ENCODE peak calls at places on chromosomes 16 and 17, in five cellular contexts. H is A549, S is BJ, D is RWPE1, T is astrocyte of the cerebellum. E is an unnamed sample.

GRCh38 chr17:79933863-79934652 is 94.8 kb upstream of the CBX4 start:
- DNase-seq in H (peak), S (no peak), D (no peak), T (no peak), E (no peak)

GRCh38 chr17:65000798-65001197 is 55.7 kb downstream of the GNA13 start:
- DNase-seq in H (no peak), S (no peak), D (no peak), T (no peak), E (no peak)

GRCh38 chr16:23567602-23568001 is 10.1 kb downstream of the UBFD1 start:
- DNase-seq in H (no peak), S (no peak), D (no peak), T (no peak), E (no peak)

GRCh38 chr17:82003411-82004381 is 19.0 kb downstream of the CENPX start:
- DNase-seq in H (peak), S (peak), D (peak), T (peak), E (peak)

GRCh38 chr17:42904110-42904469 is 3.5 kb downstream of the G6PC1 start:
- DNase-seq in H (no peak), S (no peak), D (no peak), T (no peak), E (no peak)

GRCh38 chr17:1025733-1026598 is 29.0 kb downstream of the TIMM22 start:
- DNase-seq in H (no peak), S (no peak), D (no peak), T (no peak), E (no peak)

GRCh38 chr16:83137894-83138293 is 511.1 kb downstream of the CDH13 start:
- DNase-seq in H (no peak), S (no peak), D (no peak), T (no peak), E (peak)

GRCh38 chr17:45345554-45346254 is 28.9 kb upstream of the MAP3K14 start:
- DNase-seq in H (no peak), S (peak), D (no peak), T (peak), E (peak)

GRCh38 chr16:78324649-78325274 is 225.3 kb downstream of the WWOX start:
- DNase-seq in H (no peak), S (no peak), D (no peak), T (no peak), E (no peak)

GRCh38 chr17:41738077-41738800 is 3.8 kb upstream of the HAP1 start:
- DNase-seq in H (peak), S (peak), D (peak), T (peak), E (peak)

GRCh38 chr17:48871551-48872351 is 20.8 kb upstream of the ATP5MC1 start:
- DNase-seq in H (peak), S (no peak), D (no peak), T (no peak), E (no peak)

GRCh38 chr16:11610121-11610505 is 23.4 kb upstream of the LITAF start:
- DNase-seq in H (no peak), S (no peak), D (no peak), T (no peak), E (no peak)

GRCh38 chr16:73185737-73186136 is 137.8 kb upstream of the ZFHX3 start:
- DNase-seq in H (no peak), S (no peak), D (no peak), T (no peak), E (no peak)

GRCh38 chr16:73186752-73187151 is 138.8 kb upstream of the ZFHX3 start:
- DNase-seq in H (no peak), S (no peak), D (no peak), T (no peak), E (no peak)

GRCh38 chr16:73179671-73180370 is 131.9 kb upstream of the ZFHX3 start:
- DNase-seq in H (no peak), S (no peak), D (no peak), T (no peak), E (no peak)

GRCh38 chr16:73187163-73187562 is 139.2 kb upstream of the ZFHX3 start:
- DNase-seq in H (no peak), S (no peak), D (no peak), T (no peak), E (no peak)

DNA sequence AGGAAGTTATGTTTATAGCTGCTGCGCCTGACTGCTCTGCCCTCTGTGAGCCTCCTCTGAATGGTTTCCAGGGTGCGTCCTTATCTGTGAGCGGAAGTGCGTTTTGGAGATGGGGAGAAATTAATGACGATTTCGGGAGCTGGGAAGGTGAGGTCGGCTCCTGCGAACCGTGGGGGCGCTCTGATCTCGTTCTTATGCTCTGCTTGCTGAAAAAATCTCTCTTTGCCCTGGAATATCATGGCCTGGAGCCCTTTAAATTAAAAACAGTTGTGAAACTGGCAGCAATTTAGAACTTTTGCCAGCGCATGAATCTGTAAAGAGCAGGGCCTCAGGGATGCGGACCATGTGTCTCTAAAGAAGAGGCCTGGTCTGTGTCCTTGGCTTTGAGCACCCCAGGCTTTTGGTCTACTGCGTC is 135.8 kb upstream of the ZFHX3 start:
- DNase-seq in H (no peak), S (no peak), D (no peak), T (no peak), E (peak)
- TF ChIP-seq CTCF in H (no peak), S (peak), D (no peak), T (no peak), E (peak)

GRCh38 chr17:63774141-63774981 is at the start of gene DDX42:
- DNase-seq in H (peak), S (no peak), D (peak), T (peak), E (no peak)
- TF ChIP-seq CTCF in H (no peak), S (peak), D (no peak), T (no peak), E (peak)

DNA sequence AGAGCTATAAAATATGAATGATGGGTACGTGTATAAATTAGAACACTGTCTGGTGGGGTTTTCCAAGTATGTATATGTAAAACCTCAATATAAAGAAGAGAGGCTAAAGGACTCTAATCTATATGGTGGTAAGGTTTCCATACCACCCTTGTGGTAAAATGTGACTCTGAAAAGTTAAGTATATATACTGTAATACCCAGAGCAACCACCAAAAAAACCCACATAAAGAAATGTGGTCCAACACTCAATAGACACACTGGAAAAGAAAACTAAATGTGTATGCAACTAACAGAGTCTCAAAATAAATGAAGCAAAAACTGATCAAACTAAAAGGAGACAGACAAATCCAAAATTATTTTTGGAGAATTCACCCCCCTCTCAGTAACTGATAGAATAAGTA is 72.2 kb downstream of the XPO6 start:
- DNase-seq in H (peak), S (no peak), D (no peak), T (no peak), E (no peak)
- TF ChIP-seq CTCF in H (no peak), S (no peak), D (no peak), T (no peak), E (no peak)

GRCh38 chr16:35910409-35910808 is 2451.0 kb downstream of the TP53TG3F start:
- DNase-seq in H (no peak), S (no peak), D (no peak), T (no peak), E (no peak)

GRCh38 chr16:35909351-35909954 is 2450.0 kb downstream of the TP53TG3F start:
- DNase-seq in H (no peak), S (no peak), D (no peak), T (no peak), E (no peak)

GRCh38 chr16:35908152-35908551 is 2448.7 kb downstream of the TP53TG3F start:
- DNase-seq in H (no peak), S (no peak), D (no peak), T (no peak), E (no peak)

GRCh38 chr16:35906440-35906839 is 2447.0 kb downstream of the TP53TG3F start:
- DNase-seq in H (no peak), S (no peak), D (no peak), T (no peak), E (no peak)

DNA sequence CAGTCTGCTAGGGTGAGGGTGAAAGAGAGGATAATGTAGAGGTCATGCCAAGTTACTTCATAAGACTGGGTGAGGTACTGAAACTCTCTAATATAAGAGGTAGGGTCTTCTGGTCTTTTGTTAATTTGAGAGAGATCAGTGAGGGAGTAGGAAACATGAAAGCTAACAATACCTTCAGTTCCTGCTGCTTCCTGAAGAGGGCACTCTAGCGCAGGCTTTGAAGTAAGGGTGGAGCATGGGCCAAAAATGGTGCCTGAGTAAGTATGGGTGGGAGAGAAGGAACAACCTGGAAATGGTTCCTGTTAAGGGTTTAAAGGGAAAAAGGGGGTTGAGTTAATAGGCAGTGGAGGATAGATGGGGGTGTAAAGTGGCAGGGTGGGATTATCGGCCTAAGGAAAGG is 2449.5 kb downstream of the TP53TG3F start:
- DNase-seq in H (no peak), S (no peak), D (no peak), T (no peak), E (no peak)
- TF ChIP-seq CTCF in H (no peak), S (no peak), D (no peak), T (no peak), E (no peak)

GRCh38 chr17:50767030-50767429 is 288 bp downstream of the ANKRD40CL start:
- DNase-seq in H (no peak), S (no peak), D (no peak), T (no peak), E (no peak)

GRCh38 chr17:50767446-50767845 is at the start of gene ANKRD40CL:
- DNase-seq in H (no peak), S (no peak), D (no peak), T (no peak), E (no peak)

GRCh38 chr17:50772251-50772650 is 4.9 kb upstream of the ANKRD40CL start:
- DNase-seq in H (no peak), S (no peak), D (no peak), T (no peak), E (no peak)

GRCh38 chr17:50768348-50768761 is 1.0 kb upstream of the ANKRD40CL start:
- DNase-seq in H (peak), S (no peak), D (peak), T (no peak), E (no peak)

GRCh38 chr17:50769884-50770283 is 2.6 kb upstream of the ANKRD40CL start:
- DNase-seq in H (no peak), S (no peak), D (no peak), T (no peak), E (no peak)
- TF ChIP-seq CTCF in H (no peak), S (no peak), D (no peak), T (no peak), E (no peak)

DNA sequence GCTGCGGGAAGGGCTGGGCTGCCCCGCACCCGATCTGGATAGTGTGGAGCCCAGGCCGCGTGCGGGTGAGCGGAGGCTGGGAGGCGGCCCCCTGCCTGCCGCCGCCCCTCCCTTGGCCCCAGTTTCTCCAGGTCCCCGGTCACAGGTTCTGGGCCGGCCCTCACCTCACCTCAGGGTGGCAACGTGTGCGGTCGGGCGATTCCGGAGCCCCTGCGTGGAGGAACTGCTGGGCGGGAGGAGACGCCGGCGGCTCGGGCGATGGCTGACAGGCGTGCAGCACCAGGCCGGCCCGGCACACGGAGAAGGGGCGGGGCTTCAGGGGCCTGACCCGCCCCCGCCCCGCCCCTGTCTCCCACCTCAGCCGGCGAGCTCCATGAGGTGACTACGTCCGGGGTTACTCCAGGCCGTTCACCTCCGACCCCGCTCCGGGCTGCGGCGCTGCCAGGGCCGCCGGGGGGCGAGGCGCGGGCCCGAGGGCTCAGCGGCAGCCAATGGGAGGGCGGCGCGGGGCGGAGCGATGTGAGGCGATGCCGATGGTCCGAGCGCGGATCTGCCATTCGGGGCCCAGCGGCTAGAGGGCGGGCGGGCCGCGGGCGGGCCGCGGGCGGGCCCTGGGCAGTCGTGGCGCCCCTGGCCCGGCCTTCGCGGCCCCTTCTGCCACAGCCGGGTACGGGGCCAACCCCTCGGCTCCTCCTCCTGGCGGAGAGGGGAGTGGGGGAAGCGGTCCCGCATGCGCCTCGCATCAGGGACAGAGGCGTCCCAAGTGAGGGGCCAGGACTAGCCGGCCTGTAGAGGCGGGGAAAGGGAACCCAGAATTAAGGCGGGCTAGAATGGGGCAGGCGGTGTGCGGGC is 16.7 kb upstream of the C17orf78 start:
- DNase-seq in H (peak), S (peak), D (peak), T (peak), E (peak)
- TF ChIP-seq CTCF in H (peak), S (peak), D (peak), T (no peak), E (no peak)

E was measured in AG09319.